ENCODE peak calls at places on chromosome 21, in seven cellular contexts. Z, B, S, H, J, W and M are unnamed samples.

GRCh38 chr21:43574741-43575465 is 84.4 kb downstream of the HSF2BP start:
- DNase-seq in Z (peak; percentile 80), B (no peak), S (no peak), H (no peak), J (no peak), W (peak; percentile 19), M (no peak)

GRCh38 chr21:38645282-38645681 is 147.0 kb upstream of the ERG start:
- DNase-seq in Z (no peak), B (no peak), S (no peak), H (peak; percentile 40), J (no peak), W (no peak), M (no peak)

GRCh38 chr21:29155118-29155932 is 24.9 kb downstream of the MAP3K7CL start:
- DNase-seq in Z (peak; percentile 84), B (no peak), S (no peak), H (peak; percentile 14), J (peak; percentile 27), W (no peak), M (no peak)

GRCh38 chr21:35222541-35222941 is 173.4 kb upstream of the RUNX1 start:
- DNase-seq in Z (no peak), B (no peak), S (no peak), H (no peak), J (no peak), W (no peak), M (no peak)

GRCh38 chr21:38679531-38679930 is 126.2 kb upstream of the ETS2 start:
- DNase-seq in Z (no peak), B (no peak), S (no peak), H (no peak), J (no peak), W (no peak), M (no peak)

GRCh38 chr21:35779690-35780570 is 280.4 kb downstream of the SETD4 start:
- DNase-seq in Z (no peak), B (no peak), S (no peak), H (peak; percentile 73), J (no peak), W (no peak), M (no peak)

GRCh38 chr21:17585875-17586450 is 26.7 kb downstream of the BTG3 start:
- DNase-seq in Z (no peak), B (peak; percentile 37), S (peak; percentile 38), H (peak; percentile 28), J (peak; percentile 50), W (no peak), M (peak; percentile 17)

GRCh38 chr21:42737969-42738590 is 84.7 kb downstream of the PDE9A start:
- DNase-seq in Z (no peak), B (no peak), S (no peak), H (no peak), J (peak; percentile 58), W (peak; percentile 20), M (no peak)

GRCh38 chr21:35259452-35259851 is 210.3 kb upstream of the RUNX1 start:
- DNase-seq in Z (no peak), B (no peak), S (no peak), H (no peak), J (no peak), W (no peak), M (no peak)

GRCh38 chr21:16908087-16908486 is 604.8 kb upstream of the CXADR start:
- DNase-seq in Z (no peak), B (no peak), S (no peak), H (no peak), J (peak; percentile 55), W (no peak), M (no peak)

GRCh38 chr21:26842300-26842699 is 2.9 kb downstream of the ADAMTS1 start:
- DNase-seq in Z (no peak), B (no peak), S (no peak), H (no peak), J (no peak), W (no peak), M (no peak)

GRCh38 chr21:26227146-26227545 is 56.6 kb upstream of the APP start:
- DNase-seq in Z (no peak), B (no peak), S (no peak), H (no peak), J (no peak), W (no peak), M (no peak)

GRCh38 chr21:42117229-42118048 is 46.3 kb downstream of the UMODL1 start:
- DNase-seq in Z (peak; percentile 92), B (peak; percentile 70), S (peak; percentile 85), H (peak; percentile 74), J (peak; percentile 67), W (peak; percentile 68), M (peak; percentile 54)

GRCh38 chr21:36980280-36981048 is 14.0 kb upstream of the HLCS start:
- DNase-seq in Z (peak; percentile 80), B (peak; percentile 52), S (no peak), H (no peak), J (no peak), W (no peak), M (peak; percentile 34)

GRCh38 chr21:38982804-38983203 is 177.1 kb downstream of the ETS2 start:
- DNase-seq in Z (no peak), B (no peak), S (no peak), H (no peak), J (no peak), W (no peak), M (no peak)